ENCODE peak calls at places on chromosome 13, in ten cellular contexts. C is chondrocyte; S is activated CD4-positive, alpha-beta T cell treated with anti-CD3 and anti-CD28 coated beads, Interleukin-2, amount 50 U/mL, for 48 hours; I is colonic mucosa; R is AG04449; Y is right lobe of liver; T is natural killer cell treated with Interleukin-12 subunit alpha and Interleukin-12 subunit beta and Interleukin-15 and Interleukin-18, amount 100 ng/mL, for 72 hours; M is dermis microvascular lymphatic vessel endothelial cell; F is mucosa of gallbladder; B is T-helper 17 cell. G is an unnamed sample.

GRCh38 chr13:39684531-39685137 is 29.2 kb downstream of the COG6 start:
- DNase-seq in T (no peak), I (no peak), R (peak), Y (no peak), C (no peak), M (peak), B (no peak), S (no peak), F (no peak), G (peak)

GRCh38 chr13:30346159-30346788 is 38.9 kb upstream of the KATNAL1 start:
- DNase-seq in S (peak), R (no peak), I (peak), T (no peak), M (no peak), F (peak), C (no peak), B (no peak), Y (no peak), G (no peak)

GRCh38 chr13:37889102-37889501 is 19.5 kb upstream of the TRPC4 start:
- DNase-seq in Y (no peak), I (no peak), F (no peak), B (no peak), T (no peak), S (no peak), M (no peak), R (no peak), C (no peak), G (no peak)

GRCh38 chr13:98280176-98280510 is 103.1 kb upstream of the RNF113B start:
- DNase-seq in I (no peak), B (no peak), R (no peak), M (no peak), S (no peak), T (no peak), C (no peak), Y (no peak), F (no peak), G (no peak)

GRCh38 chr13:55967055-55967454 is 1173.7 kb upstream of the PRR20A start:
- DNase-seq in I (no peak), F (no peak), M (no peak), T (no peak), Y (no peak), C (no peak), S (no peak), R (no peak), B (no peak), G (no peak)

GRCh38 chr13:23724196-23724970 is 154.2 kb downstream of the TNFRSF19 start:
- DNase-seq in Y (no peak), C (no peak), I (no peak), M (no peak), S (no peak), F (no peak), B (no peak), T (no peak), R (no peak), G (no peak)

GRCh38 chr13:107211073-107211472 is 643.1 kb upstream of the ARGLU1 start:
- DNase-seq in I (peak), R (peak), C (no peak), B (no peak), S (peak), T (no peak), F (peak), Y (peak), M (peak), G (peak)

GRCh38 chr13:72959643-72960042 is 99.2 kb upstream of the KLF5 start:
- DNase-seq in I (no peak), C (no peak), B (no peak), Y (no peak), M (peak), F (no peak), T (no peak), R (no peak), S (no peak), G (no peak)

GRCh38 chr13:48950507-48950886 is 25.2 kb upstream of the FNDC3A start:
- DNase-seq in I (no peak), S (no peak), F (no peak), T (no peak), C (no peak), M (no peak), R (no peak), B (no peak), Y (no peak), G (no peak)

GRCh38 chr13:69737129-69737935 is 370.3 kb upstream of the ATXN8OS start:
- DNase-seq in C (peak), I (no peak), R (no peak), S (no peak), Y (no peak), B (no peak), T (no peak), M (no peak), F (no peak), G (no peak)

GRCh38 chr13:50911051-50911690 is 1.6 kb downstream of the RNASEH2B start:
- DNase-seq in R (no peak), S (no peak), Y (no peak), B (no peak), F (no peak), I (no peak), C (no peak), M (no peak), T (no peak), G (no peak)

GRCh38 chr13:94595006-94595942 is 678 bp downstream of the TGDS start:
- DNase-seq in F (no peak), B (no peak), Y (peak), S (peak), M (no peak), T (no peak), C (no peak), R (no peak), I (peak), G (no peak)

GRCh38 chr13:77599351-77599750 is 63.8 kb downstream of the SCEL start:
- DNase-seq in I (no peak), B (no peak), R (no peak), M (no peak), T (no peak), F (no peak), Y (no peak), S (no peak), C (no peak), G (peak)

GRCh38 chr13:75650991-75651390 is 14.9 kb downstream of the LMO7 start:
- DNase-seq in B (no peak), T (no peak), S (no peak), I (no peak), Y (no peak), M (no peak), F (no peak), C (no peak), R (no peak), G (no peak)

GRCh38 chr13:85140192-85140591 is 659.0 kb downstream of the SLITRK6 start:
- DNase-seq in C (no peak), Y (no peak), F (no peak), R (no peak), B (no peak), M (no peak), S (no peak), T (no peak), I (no peak), G (no peak)

GRCh38 chr13:30394798-30395191 is 27.5 kb upstream of the UBE2L5 start:
- DNase-seq in R (no peak), S (no peak), C (no peak), B (no peak), T (no peak), I (no peak), F (no peak), M (no peak), Y (no peak), G (no peak)

GRCh38 chr13:114249062-114249461 is 14.4 kb downstream of the CDC16 start:
- DNase-seq in M (no peak), I (peak), C (no peak), B (no peak), S (no peak), Y (no peak), R (no peak), T (no peak), F (no peak), G (no peak)

GRCh38 chr13:25137624-25137892 is 34.5 kb downstream of the AMER2 start:
- DNase-seq in C (no peak), S (no peak), F (no peak), T (no peak), R (no peak), I (peak), M (no peak), B (no peak), Y (no peak), G (peak)

GRCh38 chr13:66099825-66100224 is 1130.3 kb downstream of the PCDH9 start:
- DNase-seq in T (no peak), F (no peak), Y (no peak), M (no peak), B (no peak), R (no peak), S (no peak), C (no peak), I (no peak), G (no peak)

GRCh38 chr13:27448308-27448707 is 2.1 kb downstream of the MTIF3 start:
- DNase-seq in R (no peak), T (no peak), F (no peak), S (no peak), C (no peak), Y (no peak), B (no peak), I (no peak), M (no peak), G (no peak)

GRCh38 chr13:99626461-99627082 is 125.3 kb downstream of the TM9SF2 start:
- DNase-seq in R (peak), S (no peak), B (no peak), Y (no peak), I (no peak), T (no peak), F (no peak), M (no peak), C (no peak), G (no peak)

GRCh38 chr13:34776984-34777913 is 164.8 kb upstream of the NBEA start:
- DNase-seq in Y (no peak), R (no peak), C (no peak), S (no peak), B (no peak), I (no peak), T (no peak), M (no peak), F (no peak), G (no peak)

GRCh38 chr13:23921451-23921888 is 24.2 kb upstream of the C1QTNF9B start:
- DNase-seq in S (no peak), Y (no peak), B (no peak), C (no peak), T (no peak), F (no peak), M (no peak), I (peak), R (no peak), G (peak)

GRCh38 chr13:57633950-57634828 is 2.6 kb downstream of the PCDH17 start:
- DNase-seq in C (peak), Y (peak), B (no peak), F (no peak), I (no peak), T (no peak), R (no peak), S (peak), M (no peak), G (no peak)

GRCh38 chr13:52846567-52847321 is 1.7 kb downstream of the PCDH8 start:
- DNase-seq in I (peak), T (no peak), S (peak), B (no peak), M (no peak), R (no peak), F (peak), Y (peak), C (no peak), G (no peak)

GRCh38 chr13:73138276-73138950 is 79.6 kb downstream of the KLF5 start:
- DNase-seq in T (no peak), F (peak), C (no peak), Y (no peak), I (no peak), S (no peak), R (no peak), M (no peak), B (no peak), G (no peak)

GRCh38 chr13:111929036-111929616 is 137.8 kb upstream of the SOX1 start:
- DNase-seq in M (no peak), Y (no peak), I (no peak), T (no peak), C (peak), F (no peak), B (no peak), S (no peak), R (no peak), G (no peak)

GRCh38 chr13:87671031-87671823 is at the start of gene SLITRK5:
- DNase-seq in C (peak), M (no peak), Y (peak), T (peak), I (peak), B (peak), R (no peak), S (peak), F (peak), G (peak)

GRCh38 chr13:30832845-30833332 is 73.2 kb upstream of the MEDAG start:
- DNase-seq in I (peak), S (peak), Y (no peak), B (no peak), C (no peak), M (peak), F (peak), R (no peak), T (no peak), G (peak)

GRCh38 chr13:65855276-65855675 is 1374.9 kb downstream of the PCDH9 start:
- DNase-seq in Y (no peak), B (no peak), R (no peak), T (no peak), I (no peak), C (no peak), M (no peak), F (no peak), S (no peak), G (no peak)

GRCh38 chr13:37490176-37490575 is 108.4 kb downstream of the POSTN start:
- DNase-seq in C (no peak), F (no peak), B (no peak), R (no peak), Y (no peak), I (no peak), S (no peak), T (no peak), M (no peak), G (no peak)

GRCh38 chr13:23905766-23906165 is 8.5 kb upstream of the C1QTNF9B start:
- DNase-seq in M (no peak), B (no peak), Y (no peak), I (no peak), F (no peak), C (no peak), S (no peak), T (no peak), R (no peak), G (no peak)